ENCODE peak calls at places on chromosomes 13 and 19, in five cellular contexts. L is tibial nerve, V is BE2C, T is Panc1, X is transverse colon. S is an unnamed sample.

GRCh38 chr13:113916330-113916815 is 52.5 kb upstream of the GAS6 start:
- DNase-seq in L (no peak), T (no peak), X (no peak), V (no peak), S (no peak)

GRCh38 chr19:938233-938923 is 12.5 kb downstream of the ARID3A start:
- DNase-seq in X (no peak), L (no peak), T (no peak), V (no peak), S (no peak)

GRCh38 chr19:29478578-29479565 is 46.9 kb upstream of the VSTM2B start:
- DNase-seq in X (no peak), T (no peak), L (no peak), V (peak), S (no peak)

GRCh38 chr13:28753208-28753892 is 34.6 kb upstream of the SLC46A3 start:
- DNase-seq in V (peak), X (peak), T (peak), L (peak), S (no peak)

GRCh38 chr13:20354722-20355121 is 122.6 kb upstream of the GJB6 start:
- DNase-seq in V (no peak), T (no peak), L (no peak), X (no peak), S (no peak)

GRCh38 chr13:32164622-32165268 is 133.2 kb downstream of the FRY start:
- DNase-seq in X (no peak), V (peak), T (no peak), L (no peak), S (no peak)

GRCh38 chr13:110263906-110264305 is 43.1 kb downstream of the COL4A1 start:
- DNase-seq in T (no peak), V (no peak), L (no peak), X (no peak), S (no peak)

GRCh38 chr13:110528371-110528770 is 33.2 kb downstream of the RAB20 start:
- DNase-seq in L (no peak), T (no peak), X (no peak), V (no peak), S (no peak)

GRCh38 chr13:109587689-109588088 is 198.7 kb downstream of the IRS2 start:
- DNase-seq in T (no peak), V (no peak), X (no peak), L (no peak), S (no peak)

GRCh38 chr19:48920949-48921348 is 12.6 kb upstream of the DHDH start:
- DNase-seq in V (no peak), X (no peak), T (no peak), L (no peak), S (no peak)

GRCh38 chr13:110126391-110126961 is 180.5 kb downstream of the COL4A1 start:
- DNase-seq in L (no peak), V (no peak), T (no peak), X (no peak), S (no peak)

GRCh38 chr13:41694902-41695301 is 237.6 kb downstream of the RGCC start:
- DNase-seq in V (no peak), T (peak), X (peak), L (peak), S (peak)

GRCh38 chr13:62207388-62207787 is 791.7 kb upstream of the PCDH20 start:
- DNase-seq in V (no peak), X (no peak), T (no peak), L (no peak), S (no peak)

GRCh38 chr19:13100871-13101589 is 1.6 kb downstream of the LYL1 start:
- DNase-seq in L (no peak), V (no peak), T (no peak), X (no peak), S (no peak)

GRCh38 chr13:27379694-27380596 is 44.5 kb upstream of the GTF3A start:
- DNase-seq in L (peak), X (peak), V (peak), T (no peak), S (no peak)

GRCh38 chr13:93775507-93776108 is 549.0 kb downstream of the GPC6 start:
- DNase-seq in T (no peak), L (no peak), V (no peak), X (no peak), S (no peak)

GRCh38 chr19:45882652-45883585 is 3.0 kb downstream of the IRF2BP1 start:
- DNase-seq in L (peak), T (peak), X (peak), V (peak), S (peak)

GRCh38 chr13:79404985-79405384 is 1.1 kb downstream of the RBM26 start:
- DNase-seq in T (no peak), X (no peak), L (no peak), V (no peak), S (no peak)

GRCh38 chr13:48804836-48805601 is 151.3 kb downstream of the CYSLTR2 start:
- DNase-seq in V (no peak), X (no peak), T (no peak), L (no peak), S (no peak)

GRCh38 chr19:46546194-46546896 is 50.7 kb upstream of the PNMA8B start:
- DNase-seq in T (no peak), L (no peak), X (peak), V (peak), S (no peak)

GRCh38 chr19:45356760-45357444 is 13.5 kb downstream of the ERCC2 start:
- DNase-seq in T (no peak), V (no peak), X (no peak), L (no peak), S (no peak)

DNA sequence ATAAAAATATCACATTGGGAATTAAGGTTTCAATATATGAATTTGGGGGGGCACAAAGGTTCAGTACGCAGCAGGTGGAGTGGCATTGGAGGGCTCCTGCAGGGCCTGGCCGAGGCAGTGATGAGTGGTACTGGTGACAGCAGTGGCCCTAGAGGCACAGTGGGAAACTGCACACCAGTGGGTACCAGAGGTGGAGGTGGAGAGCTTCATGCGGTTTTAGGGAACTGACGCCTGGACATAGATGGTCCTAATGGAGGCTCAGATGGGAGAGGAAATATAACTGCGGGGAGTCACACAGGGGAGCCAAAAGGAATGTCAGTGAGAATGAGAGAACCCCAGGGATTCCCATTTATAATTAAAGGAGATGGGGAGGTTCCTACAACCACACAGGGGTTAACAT is 156.2 kb downstream of the COG6 start:
- DNase-seq in X (no peak), L (no peak), V (no peak), T (no peak), S (no peak)
- TF ChIP-seq CTCF in X (no peak), L (no peak), V (peak), T (no peak), S (no peak)

DNA sequence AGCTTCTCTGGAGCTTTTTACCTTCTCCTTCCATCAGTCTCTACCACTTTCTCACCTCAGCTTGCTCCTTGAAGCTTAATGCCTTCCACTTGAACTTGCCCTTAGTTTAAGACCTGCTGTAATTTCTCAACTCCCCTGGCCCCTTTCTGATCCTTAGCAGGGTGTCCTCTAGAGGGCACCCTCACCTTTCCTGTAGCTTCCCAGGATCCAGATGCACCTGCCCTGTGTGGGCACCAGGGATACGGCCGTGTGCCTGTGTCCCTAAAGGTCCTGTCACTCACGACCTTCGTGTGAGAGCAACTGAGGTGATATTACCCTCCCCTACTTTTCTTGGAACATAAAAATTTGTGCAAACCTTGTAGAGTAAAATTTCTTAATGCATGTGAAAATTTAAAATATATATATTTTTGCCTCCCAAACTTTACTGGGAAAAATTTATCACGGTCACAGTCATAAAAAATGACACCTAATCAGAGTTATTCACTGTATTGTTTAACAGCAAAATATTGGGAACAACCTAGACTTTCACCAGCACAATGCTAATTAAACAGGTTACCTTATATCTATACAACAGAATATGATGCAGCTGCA is 46.4 kb downstream of the PSG3 start:
- DNase-seq in L (no peak), V (peak), T (no peak), X (no peak), S (no peak)
- TF ChIP-seq CTCF in L (no peak), V (peak), T (peak), X (peak), S (no peak)

DNA sequence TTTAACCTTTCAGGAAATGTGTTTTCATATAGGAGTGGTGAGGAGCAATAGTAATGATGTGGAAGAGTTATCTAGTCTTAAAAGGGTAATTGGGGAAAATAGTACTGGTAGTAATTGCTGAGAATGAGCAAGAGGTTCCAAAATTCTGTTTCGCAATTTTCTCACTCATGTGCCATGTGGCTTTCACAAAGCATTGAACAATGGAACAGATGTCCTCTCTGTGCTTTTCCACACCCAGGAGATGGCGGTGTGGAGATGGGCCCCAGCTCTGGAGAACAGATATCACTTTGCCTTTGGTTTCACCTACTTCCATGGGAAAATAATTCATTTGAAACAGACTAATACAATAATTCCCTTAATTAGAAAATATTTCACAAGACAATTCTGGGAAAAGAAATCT is 170.0 kb upstream of the SLC10A2 start:
- DNase-seq in T (no peak), X (no peak), L (no peak), V (peak), S (no peak)
- TF ChIP-seq CTCF in T (no peak), X (no peak), L (no peak), V (peak), S (no peak)

GRCh38 chr19:52397310-52398090 is at the start of gene ZNF528:
- DNase-seq in L (peak), X (peak), T (peak), V (peak), S (peak)

GRCh38 chr19:52398091-52398461 is 427 bp downstream of the ZNF528 start:
- DNase-seq in T (no peak), L (no peak), X (peak), V (peak), S (no peak)
- TF ChIP-seq CTCF in T (no peak), L (no peak), X (no peak), V (no peak), S (no peak)

DNA sequence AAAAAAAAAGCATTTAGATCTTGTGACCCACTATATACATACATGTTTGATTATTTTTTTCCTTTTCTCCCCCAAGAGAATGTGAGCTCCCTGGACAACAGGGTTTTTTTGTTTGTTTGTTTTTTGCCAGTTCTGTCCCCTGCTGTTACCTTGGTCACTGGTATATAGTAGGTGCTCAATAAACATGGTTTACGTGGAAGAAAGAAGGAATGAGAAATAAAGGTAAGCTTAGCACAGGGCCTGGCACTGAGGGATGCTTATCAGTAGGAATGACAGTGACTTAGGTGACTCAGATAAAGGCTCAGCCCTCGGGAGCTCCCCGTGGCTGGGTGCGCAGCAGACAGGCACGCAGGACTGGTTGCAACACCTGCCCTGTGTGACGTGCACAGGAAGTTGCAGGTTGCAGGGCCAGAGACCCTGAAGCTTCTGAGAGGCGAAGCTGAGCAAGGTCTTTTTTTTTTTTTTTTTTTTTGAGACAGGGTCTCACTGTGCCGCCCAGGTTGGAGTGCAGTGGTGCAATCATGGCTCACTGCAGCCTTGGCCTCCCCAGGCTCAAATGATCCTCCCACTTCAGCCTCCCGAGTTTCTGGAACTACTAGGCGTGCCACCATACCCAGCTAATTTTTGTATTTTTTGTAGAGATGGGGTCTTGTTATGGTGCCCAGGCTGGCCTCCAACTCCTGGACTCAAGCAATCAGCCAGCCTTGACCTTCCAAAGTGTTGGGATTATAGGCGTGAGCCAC is 10.3 kb upstream of the PAK4 start:
- DNase-seq in L (no peak), T (no peak), X (no peak), V (no peak), S (no peak)
- TF ChIP-seq CTCF in L (no peak), T (no peak), X (no peak), V (no peak), S (no peak)

GRCh38 chr13:33796095-33796494 is 21.9 kb upstream of the RFC3 start:
- DNase-seq in L (no peak), T (no peak), X (no peak), V (no peak), S (no peak)

GRCh38 chr13:33798023-33798422 is 19.9 kb upstream of the RFC3 start:
- DNase-seq in V (no peak), X (no peak), T (no peak), L (no peak), S (no peak)

GRCh38 chr13:33797622-33798021 is 20.3 kb upstream of the RFC3 start:
- DNase-seq in V (no peak), L (no peak), T (no peak), X (no peak), S (no peak)

GRCh38 chr13:33800646-33801186 is 17.2 kb upstream of the RFC3 start:
- DNase-seq in L (no peak), V (no peak), T (no peak), X (no peak), S (no peak)

DNA sequence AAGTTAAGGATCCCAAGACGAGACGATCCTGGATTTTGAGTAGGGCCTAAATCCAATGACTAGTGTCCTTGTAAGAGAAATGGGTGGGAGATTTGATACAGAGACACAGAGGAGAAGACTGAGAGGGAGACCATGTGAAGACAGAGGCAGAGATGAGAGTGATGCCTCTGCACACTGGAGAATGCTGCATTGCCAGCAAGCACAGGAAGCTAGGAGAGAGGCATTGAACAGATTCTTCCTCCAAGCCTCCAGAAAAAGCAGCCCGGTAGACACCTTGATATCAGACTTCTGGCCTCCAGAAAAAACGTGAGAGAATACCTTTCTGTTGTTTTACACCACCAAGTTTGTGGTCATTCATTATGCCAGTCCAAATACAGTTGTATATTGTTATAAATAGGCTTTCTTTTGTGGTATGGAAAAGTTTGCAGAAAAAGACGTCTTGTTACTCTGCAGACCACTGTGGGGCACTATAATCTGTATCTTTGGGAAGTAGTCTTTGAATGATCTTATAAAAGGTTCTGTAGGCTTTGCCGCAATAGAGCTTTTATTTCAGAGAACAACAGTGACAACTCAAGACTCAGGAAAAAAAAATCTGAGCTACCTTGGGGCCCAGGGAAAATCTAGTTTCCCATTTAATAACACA is 17.9 kb upstream of the RFC3 start:
- DNase-seq in X (no peak), T (no peak), V (no peak), L (no peak), S (no peak)
- TF ChIP-seq CTCF in X (peak), T (peak), V (peak), L (peak), S (no peak)

DNA sequence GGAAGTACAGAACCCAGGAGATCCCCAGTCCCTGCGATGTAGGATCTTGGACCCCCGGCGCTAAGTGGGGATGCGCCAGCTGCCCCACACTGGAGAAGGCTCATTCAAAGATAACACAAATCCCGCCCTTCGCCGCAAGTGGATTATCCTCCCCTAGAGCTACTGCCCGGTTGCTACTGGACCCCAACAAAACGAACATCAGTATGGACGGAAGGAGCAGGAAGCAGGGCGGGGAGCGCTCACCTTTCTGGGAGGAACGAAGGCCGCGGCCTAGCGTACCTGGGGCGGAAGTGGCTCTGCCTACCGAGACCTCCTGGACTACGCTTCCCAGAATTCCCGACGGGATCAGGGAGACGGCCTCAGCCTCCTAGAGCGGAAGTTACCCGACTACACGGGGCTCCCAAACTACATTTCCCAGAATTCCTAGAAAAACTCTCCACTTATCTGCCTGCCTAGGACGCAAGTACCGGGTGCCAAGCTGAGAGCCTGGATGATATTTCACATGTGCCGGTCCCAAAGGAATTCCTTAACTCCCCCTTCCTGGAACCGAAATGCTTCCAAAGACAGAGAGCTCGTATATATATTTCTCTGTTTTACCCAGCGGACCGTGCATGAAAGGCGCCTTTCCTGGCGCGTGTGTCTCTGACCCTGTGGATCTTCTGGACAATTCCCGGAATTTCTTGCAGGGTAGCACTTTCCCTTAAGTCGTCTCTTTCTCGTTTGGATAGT is at the start of gene ZNF112:
- DNase-seq in T (peak), X (peak), L (peak), V (peak), S (peak)
- TF ChIP-seq CTCF in T (no peak), X (no peak), L (peak), V (no peak), S (no peak)